ENCODE peak calls at places on chromosomes 13 and 19, in eight cellular contexts. L is IMR-90; K is esophagus squamous epithelium; B is cardiac muscle cell; J is RWPE2; R is CD8-positive, alpha-beta T cell; V is hepatocyte; T is body of pancreas. H is an unnamed sample.
A peak's percentile ranks its signal among the peaks of the same experiment; 100 is the strongest.

GRCh38 chr19:46599716-46600392 is 1.3 kb upstream of the CALM3 start:
- DNase-seq in L (no peak), K (no peak), B (no peak), J (no peak), R (no peak), V (no peak), T (no peak), H (no peak)

GRCh38 chr13:21767032-21767431 is 96.2 kb downstream of the FGF9 start:
- DNase-seq in L (no peak), K (no peak), B (no peak), J (no peak), R (no peak), V (no peak), T (no peak), H (no peak)

GRCh38 chr19:16829822-16830289 is 658 bp downstream of the SIN3B start:
- DNase-seq in L (no peak), K (no peak), B (no peak), J (no peak), R (no peak), V (no peak), T (no peak), H (no peak)

GRCh38 chr19:44889830-44890365 is 1.2 kb upstream of the TOMM40 start:
- DNase-seq in L (no peak), K (no peak), B (no peak), J (no peak), R (no peak), V (no peak), T (no peak), H (peak; percentile 30)

GRCh38 chr19:40466219-40467006 is at the start of gene SPTBN4:
- DNase-seq in L (no peak), K (no peak), B (no peak), J (no peak), R (peak; percentile 42), V (peak; percentile 12), T (peak; percentile 32), H (no peak)

GRCh38 chr13:86922936-86923335 is 748.2 kb upstream of the SLITRK5 start:
- DNase-seq in L (peak; percentile 5), K (no peak), B (no peak), J (no peak), R (no peak), V (no peak), T (no peak), H (no peak)

GRCh38 chr19:12792048-12792852 is 964 bp downstream of the JUNB start:
- DNase-seq in L (peak; percentile 55), K (no peak), B (peak; percentile 74), J (no peak), R (peak; percentile 73), V (peak; percentile 70), T (peak; percentile 81), H (peak; percentile 49)

GRCh38 chr19:40416918-40417713 is 3.9 kb upstream of the PRX start:
- DNase-seq in L (peak; percentile 35), K (no peak), B (no peak), J (no peak), R (no peak), V (no peak), T (peak; percentile 32), H (peak; percentile 61)

GRCh38 chr13:93352616-93353015 is 126.0 kb downstream of the GPC6 start:
- DNase-seq in L (no peak), K (no peak), B (no peak), J (no peak), R (no peak), V (no peak), T (no peak), H (no peak)

DNA sequence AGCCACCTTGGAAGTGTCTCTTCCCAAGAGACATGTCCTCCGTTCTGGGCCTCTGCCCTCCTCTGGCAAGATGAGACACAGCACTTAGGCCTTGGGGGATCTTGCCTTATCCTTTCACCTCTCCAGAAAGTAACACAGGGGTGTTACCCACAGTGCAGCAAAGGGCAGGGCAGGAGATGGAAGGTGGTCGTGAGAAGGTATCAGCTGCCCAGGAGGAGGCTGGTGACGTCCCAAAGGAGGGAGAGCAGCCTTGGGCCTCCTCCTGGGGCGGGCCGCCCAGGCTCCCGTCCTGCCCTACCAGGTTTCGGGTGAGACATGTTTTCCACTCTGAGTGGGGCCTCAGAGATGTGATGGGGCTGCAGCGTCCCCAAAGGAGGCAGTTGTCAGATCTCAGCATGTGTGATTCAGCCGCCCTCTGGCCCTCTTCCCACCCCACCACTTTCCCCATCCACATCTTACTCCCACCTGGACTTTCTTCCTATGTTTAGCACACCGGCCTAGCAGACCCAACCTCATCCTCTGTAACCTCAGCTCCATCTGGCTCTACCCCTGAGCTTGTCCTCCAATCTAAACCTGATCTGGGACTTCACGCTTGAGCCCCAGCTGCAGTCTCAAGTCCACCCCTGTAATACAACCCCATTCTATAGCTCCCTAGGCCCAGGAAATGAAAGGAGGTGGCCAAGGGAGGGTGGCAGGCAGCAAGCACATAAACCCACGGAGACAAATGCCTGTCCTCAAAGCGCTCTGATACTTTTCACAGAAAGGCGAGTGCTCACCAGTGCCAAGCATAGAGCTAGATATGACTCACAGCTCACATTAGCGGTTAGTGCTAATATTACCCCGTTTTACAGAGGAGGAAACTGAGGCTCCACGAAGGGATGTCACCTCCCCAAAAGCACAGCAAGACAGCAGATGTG is 9.3 kb downstream of the POU2F2 start:
- DNase-seq in L (no peak), K (no peak), B (no peak), J (no peak), R (peak; percentile 22), V (no peak), T (no peak), H (no peak)
- TF ChIP-seq CTCF in L (no peak), K (no peak), B (no peak), J (no peak), R (no peak), V (no peak), T (no peak), H (no peak)

GRCh38 chr13:99947666-99948065 is 23.9 kb downstream of the ZIC5 start:
- DNase-seq in L (no peak), K (no peak), B (no peak), J (no peak), R (no peak), V (no peak), T (no peak), H (no peak)

GRCh38 chr13:99953138-99953755 is 18.3 kb downstream of the ZIC5 start:
- DNase-seq in L (no peak), K (no peak), B (no peak), J (no peak), R (no peak), V (no peak), T (no peak), H (no peak)

GRCh38 chr13:99948907-99949656 is 22.5 kb downstream of the ZIC5 start:
- DNase-seq in L (no peak), K (no peak), B (no peak), J (no peak), R (no peak), V (no peak), T (no peak), H (no peak)

GRCh38 chr13:99948411-99948810 is 23.2 kb downstream of the ZIC5 start:
- DNase-seq in L (no peak), K (no peak), B (no peak), J (no peak), R (no peak), V (no peak), T (no peak), H (no peak)

DNA sequence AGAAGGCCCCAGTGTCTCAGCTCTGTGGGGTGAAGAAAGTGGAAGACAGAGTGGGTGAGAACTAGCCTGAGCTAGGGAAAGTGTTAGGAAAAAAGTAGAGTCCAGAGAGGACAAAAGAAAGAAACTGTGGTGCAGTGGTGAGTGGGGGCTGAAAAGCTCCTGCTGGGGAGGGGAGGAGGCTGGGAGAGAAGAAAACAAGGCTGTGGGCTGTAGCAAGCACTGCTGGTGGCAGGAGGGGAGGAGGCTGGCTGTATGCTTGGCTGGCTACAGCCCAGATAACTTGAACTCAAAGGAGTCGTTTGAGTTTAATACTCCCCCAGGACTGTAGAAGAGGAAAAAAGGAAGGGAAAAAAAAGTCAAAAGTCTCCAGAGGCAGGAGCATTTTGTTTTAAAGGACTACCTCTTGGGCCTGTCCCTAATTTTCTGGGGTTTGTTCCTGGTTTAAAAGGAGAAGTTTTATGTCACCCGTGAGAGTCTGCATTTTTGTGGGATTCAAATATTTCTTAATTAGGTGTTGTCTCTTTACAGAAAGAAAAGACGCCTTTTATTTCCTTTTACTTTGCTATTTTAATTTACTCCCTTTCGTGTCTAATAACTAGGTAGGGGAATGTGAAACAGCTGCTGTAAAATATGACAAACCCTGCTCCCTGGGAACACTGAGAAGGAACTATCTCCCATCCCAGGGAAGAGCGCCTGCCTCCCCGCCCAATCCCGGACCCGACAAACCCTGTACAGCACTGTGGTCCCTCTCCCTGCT is 21.7 kb downstream of the ZIC5 start:
- DNase-seq in L (no peak), K (no peak), B (no peak), J (no peak), R (no peak), V (no peak), T (no peak), H (no peak)
- TF ChIP-seq CTCF in L (no peak), K (no peak), B (no peak), J (no peak), R (no peak), V (no peak), T (no peak), H (no peak)

GRCh38 chr13:89694471-89694870 is 1653.0 kb upstream of the MIR17HG start:
- DNase-seq in L (no peak), K (no peak), B (no peak), J (no peak), R (no peak), V (no peak), T (no peak), H (no peak)
- TF ChIP-seq CTCF in L (no peak), K (no peak), B (no peak), J (no peak), R (no peak), V (no peak), T (no peak), H (no peak)

DNA sequence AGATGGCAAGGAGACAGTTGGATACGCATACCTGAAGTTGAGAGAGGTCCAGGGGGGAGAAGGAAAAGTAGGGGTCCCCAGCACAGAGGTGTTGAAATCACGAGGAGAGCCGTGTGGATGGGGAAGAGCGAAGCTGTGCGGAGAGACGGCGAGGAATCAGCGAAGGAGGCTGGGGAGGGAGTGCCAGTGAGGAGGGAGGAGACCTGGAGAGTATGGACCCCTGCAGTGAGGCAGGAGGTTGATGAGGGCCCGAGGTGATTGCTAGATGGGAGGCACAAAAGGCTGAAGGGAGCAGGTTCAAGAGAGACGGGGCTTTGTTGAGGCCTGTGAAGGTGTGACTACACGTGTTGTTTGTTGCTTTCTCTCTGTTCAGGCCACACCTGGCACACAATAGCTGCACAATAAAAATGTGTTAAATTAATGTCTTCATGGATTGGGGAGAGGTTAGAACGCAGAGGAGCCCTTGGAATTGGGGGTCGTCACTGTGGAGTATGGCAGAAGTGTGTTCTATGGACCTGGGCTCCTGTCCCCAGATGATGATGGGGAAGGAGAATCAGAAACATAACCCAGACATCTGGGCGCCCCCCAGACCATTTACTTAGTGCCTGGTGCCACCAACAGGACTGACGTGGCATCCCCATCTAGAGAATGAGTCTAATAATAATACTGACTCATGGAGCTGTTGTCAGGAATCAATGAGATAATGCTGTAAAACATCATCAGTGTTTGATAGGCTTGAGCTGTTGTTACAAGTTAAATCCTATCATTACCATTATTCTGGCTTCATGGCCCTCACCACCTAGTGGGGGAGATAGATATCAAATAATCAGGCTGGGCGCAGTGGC is 137.5 kb downstream of the SIPA1L3 start:
- DNase-seq in L (peak; percentile 68), K (no peak), B (no peak), J (no peak), R (no peak), V (no peak), T (no peak), H (no peak)
- TF ChIP-seq CTCF in L (peak; percentile 55), K (no peak), B (no peak), J (peak; percentile 24), R (no peak), V (no peak), T (no peak), H (no peak)